ENCODE peak calls at places on chromosomes 2 and 18, in six cellular contexts. Q, S, M, O, I and P are unnamed samples.

GRCh38 chr2:32792416-32792815 is 154.3 kb upstream of the LTBP1 start:
- DNase-seq in Q (no peak), S (no peak), M (peak; percentile 85), O (no peak), I (no peak), P (no peak)

GRCh38 chr2:28283861-28284260 is 108.8 kb upstream of the FOSL2 start:
- DNase-seq in Q (no peak), S (no peak), M (no peak), O (no peak), I (no peak), P (no peak)

GRCh38 chr18:47931707-47932103 is 1.2 kb upstream of the SMAD2 start:
- DNase-seq in Q (no peak), S (no peak), M (peak; percentile 86), O (peak; percentile 23), I (no peak), P (peak; percentile 78)

GRCh38 chr2:69565431-69565839 is 78.1 kb downstream of the AAK1 start:
- DNase-seq in Q (peak; percentile 66), S (peak; percentile 70), M (peak; percentile 85), O (peak; percentile 54), I (no peak), P (peak; percentile 77)

GRCh38 chr2:227280895-227281294 is 44.2 kb upstream of the MFF start:
- DNase-seq in Q (no peak), S (no peak), M (peak; percentile 8), O (no peak), I (no peak), P (no peak)

GRCh38 chr2:145137211-145137610 is 617.3 kb upstream of the ZEB2 start:
- DNase-seq in Q (no peak), S (no peak), M (no peak), O (no peak), I (no peak), P (no peak)

GRCh38 chr2:160666019-160666676 is 172.5 kb upstream of the RBMS1 start:
- DNase-seq in Q (peak; percentile 57), S (no peak), M (no peak), O (no peak), I (no peak), P (no peak)

GRCh38 chr2:237669628-237670351 is 42.4 kb downstream of the LRRFIP1 start:
- DNase-seq in Q (peak; percentile 80), S (no peak), M (no peak), O (peak; percentile 52), I (peak; percentile 93), P (no peak)

GRCh38 chr18:58687871-58688308 is 16.6 kb downstream of the MALT1 start:
- DNase-seq in Q (no peak), S (no peak), M (no peak), O (no peak), I (no peak), P (no peak)

GRCh38 chr2:47189635-47190034 is 34.5 kb upstream of the STPG4 start:
- DNase-seq in Q (peak; percentile 78), S (no peak), M (no peak), O (no peak), I (no peak), P (no peak)

GRCh38 chr2:239194731-239195317 is 206.0 kb downstream of the HDAC4 start:
- DNase-seq in Q (peak; percentile 36), S (no peak), M (no peak), O (no peak), I (no peak), P (no peak)

GRCh38 chr2:23468384-23469141 is 83.6 kb downstream of the KLHL29 start:
- DNase-seq in Q (no peak), S (no peak), M (no peak), O (no peak), I (no peak), P (no peak)

GRCh38 chr2:54423213-54423612 is 32.9 kb upstream of the SPTBN1 start:
- DNase-seq in Q (no peak), S (no peak), M (no peak), O (no peak), I (no peak), P (no peak)

GRCh38 chr2:121969155-121969554 is 213.7 kb downstream of the TSN start:
- DNase-seq in Q (no peak), S (no peak), M (no peak), O (no peak), I (peak; percentile 71), P (no peak)

GRCh38 chr2:23602113-23602512 is 217.1 kb downstream of the KLHL29 start:
- DNase-seq in Q (peak; percentile 94), S (no peak), M (peak; percentile 82), O (no peak), I (no peak), P (no peak)

GRCh38 chr2:189576361-189576760 is 4.2 kb downstream of the SLC40A1 start:
- DNase-seq in Q (no peak), S (no peak), M (peak; percentile 44), O (no peak), I (no peak), P (no peak)

GRCh38 chr2:238509151-238509820 is 82.6 kb downstream of the ASB1 start:
- DNase-seq in Q (no peak), S (no peak), M (peak; percentile 29), O (no peak), I (no peak), P (peak; percentile 89)

GRCh38 chr2:29528891-29529520 is 392.4 kb downstream of the ALK start:
- DNase-seq in Q (peak; percentile 57), S (peak; percentile 54), M (no peak), O (peak; percentile 64), I (no peak), P (no peak)

GRCh38 chr18:31064130-31064529 is 21.6 kb upstream of the DSC3 start:
- DNase-seq in Q (no peak), S (no peak), M (no peak), O (no peak), I (no peak), P (no peak)

GRCh38 chr2:239258248-239258647 is 142.6 kb downstream of the HDAC4 start:
- DNase-seq in Q (peak; percentile 21), S (no peak), M (no peak), O (no peak), I (no peak), P (no peak)

GRCh38 chr2:219772103-219772502 is 144.7 kb downstream of the SLC4A3 start:
- DNase-seq in Q (no peak), S (no peak), M (no peak), O (no peak), I (no peak), P (no peak)

GRCh38 chr2:79935771-79936657 is 368.5 kb downstream of the LRRTM1 start:
- DNase-seq in Q (peak; percentile 65), S (no peak), M (peak; percentile 91), O (peak; percentile 59), I (no peak), P (peak; percentile 79)

GRCh38 chr2:56009758-56010534 is 86.4 kb upstream of the EFEMP1 start:
- DNase-seq in Q (no peak), S (no peak), M (peak; percentile 29), O (no peak), I (no peak), P (peak; percentile 23)

GRCh38 chr2:205872716-205873115 is 190.4 kb downstream of the NRP2 start:
- DNase-seq in Q (no peak), S (no peak), M (no peak), O (no peak), I (no peak), P (no peak)

GRCh38 chr2:150698016-150698661 is 210.7 kb upstream of the RND3 start:
- DNase-seq in Q (peak; percentile 42), S (no peak), M (no peak), O (no peak), I (no peak), P (no peak)

GRCh38 chr18:55566456-55566935 is 21.5 kb downstream of the TCF4 start:
- DNase-seq in Q (no peak), S (no peak), M (no peak), O (no peak), I (no peak), P (no peak)

DNA sequence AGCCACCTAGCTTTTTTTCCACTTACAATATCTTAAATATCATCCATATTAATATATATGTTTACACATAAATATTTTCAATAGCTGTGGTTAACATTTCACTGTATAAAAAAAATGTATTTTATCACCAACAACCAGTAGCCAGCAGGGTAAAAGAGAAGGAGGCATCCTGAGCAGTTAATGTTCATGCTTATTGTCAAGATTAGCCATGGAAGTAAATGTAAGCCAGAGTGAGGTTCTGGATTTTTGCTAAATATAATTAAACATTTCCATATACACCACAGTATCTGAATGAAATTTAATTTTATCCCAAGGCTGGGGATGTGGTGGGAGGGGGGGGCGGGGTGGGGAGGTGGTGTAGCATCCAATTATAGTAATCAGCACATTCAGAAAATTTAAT is 80.3 kb upstream of the GRB14 start:
- DNase-seq in Q (no peak), S (no peak), M (no peak), O (no peak), I (no peak), P (no peak)
- H3K4me1 ChIP-seq in Q (peaks cover 7% of the 10 kb centered on the region), S (no peaks in the 10 kb centered on the region), M (no peaks in the 10 kb centered on the region), O (peaks cover 3% of the 10 kb centered on the region), I (no peaks in the 10 kb centered on the region), P (no peaks in the 10 kb centered on the region)

GRCh38 chr2:196160101-196160500 is 11.3 kb downstream of the STK17B start:
- DNase-seq in Q (peak; percentile 74), S (no peak), M (peak; percentile 85), O (no peak), I (no peak), P (peak; percentile 24)
- H3K4me1 ChIP-seq in Q (peaks cover 18% of the 10 kb centered on the region), S (peaks cover 5% of the 10 kb centered on the region), M (no peaks in the 10 kb centered on the region), O (no peaks in the 10 kb centered on the region), I (no peaks in the 10 kb centered on the region), P (peaks cover 8% of the 10 kb centered on the region)

GRCh38 chr2:105904938-105905337 is 160.2 kb downstream of the NCK2 start:
- DNase-seq in Q (no peak), S (no peak), M (no peak), O (no peak), I (no peak), P (no peak)
- H3K4me1 ChIP-seq in Q (no peaks in the 10 kb centered on the region), S (no peaks in the 10 kb centered on the region), M (no peaks in the 10 kb centered on the region), O (no peaks in the 10 kb centered on the region), I (no peaks in the 10 kb centered on the region), P (no peaks in the 10 kb centered on the region)

DNA sequence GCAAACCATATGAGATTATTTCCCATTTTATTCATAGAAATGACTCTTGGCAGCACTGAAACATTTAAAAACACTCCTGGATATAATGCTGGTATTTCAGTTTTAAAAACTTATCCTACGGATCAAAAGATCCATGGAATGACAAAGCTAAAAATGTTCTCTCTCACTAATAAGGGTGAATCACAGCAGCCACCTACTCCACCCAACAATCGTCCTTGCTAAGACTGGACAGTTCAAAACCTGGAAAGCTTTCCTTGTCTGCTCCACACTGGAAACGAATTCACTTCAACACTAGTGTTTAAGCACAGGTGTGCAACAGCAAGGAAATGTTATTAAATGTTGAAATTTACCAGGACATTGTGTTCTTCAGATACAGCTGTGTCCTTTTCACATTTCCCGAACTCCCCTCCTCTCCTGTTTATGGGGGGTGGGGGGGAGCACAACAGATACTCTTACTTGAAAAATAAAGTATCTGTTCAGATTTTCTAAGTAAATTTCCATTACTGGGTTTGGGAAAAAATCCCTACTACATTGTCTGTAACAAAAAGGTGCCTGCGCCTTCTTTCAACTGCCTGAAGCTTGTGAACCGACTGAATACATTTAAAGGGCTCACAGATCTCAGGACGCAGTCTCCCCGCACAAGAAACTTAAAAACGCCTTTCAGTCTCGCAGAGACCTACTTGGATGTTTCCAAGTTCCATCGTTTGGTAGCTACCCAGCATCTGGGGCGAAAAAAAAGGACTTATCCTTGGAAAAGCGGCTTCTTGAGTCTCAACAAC is 1.4 kb downstream of the YWHAQ start:
- DNase-seq in Q (no peak), S (no peak), M (no peak), O (no peak), I (no peak), P (peak; percentile 43)
- H3K4me1 ChIP-seq in Q (peaks cover 38% of the 10 kb centered on the region), S (peaks cover 54% of the 10 kb centered on the region), M (peaks cover 2% of the 10 kb centered on the region), O (peaks cover 3% of the 10 kb centered on the region), I (no peaks in the 10 kb centered on the region), P (peaks cover 44% of the 10 kb centered on the region)